ENCODE peak calls at places on chromosomes 16 and 17, in five cellular contexts. Z is kidney epithelial cell, Q is amygdala, P is nephron progenitor cell, N is HTR-8/SVneo. V is an unnamed sample.

GRCh38 chr16:76670125-76670857 is 393.1 kb downstream of the CNTNAP4 start:
- DNase-seq in Z (no peak), Q (no peak), P (no peak), N (no peak), V (no peak)

GRCh38 chr17:81994593-81995462 is 17.4 kb downstream of the ASPSCR1 start:
- DNase-seq in Z (no peak), Q (no peak), P (no peak), N (no peak), V (no peak)

GRCh38 chr16:56136256-56136655 is 55.0 kb upstream of the GNAO1 start:
- DNase-seq in Z (no peak), Q (no peak), P (no peak), N (no peak), V (no peak)

GRCh38 chr17:61129876-61130275 is 269.8 kb upstream of the TBX2 start:
- DNase-seq in Z (no peak), Q (no peak), P (no peak), N (no peak), V (no peak)

GRCh38 chr17:4969551-4970231 is 2.1 kb upstream of the SPAG7 start:
- DNase-seq in Z (no peak), Q (no peak), P (no peak), N (no peak), V (peak)

GRCh38 chr16:69116911-69117310 is 11.5 kb downstream of the HAS3 start:
- DNase-seq in Z (no peak), Q (no peak), P (no peak), N (no peak), V (no peak)

GRCh38 chr17:60392845-60393702 is 1.1 kb upstream of the USP32 start:
- DNase-seq in Z (no peak), Q (no peak), P (no peak), N (peak), V (peak)

GRCh38 chr17:81520021-81520894 is 7.7 kb upstream of the ACTG1 start:
- DNase-seq in Z (no peak), Q (no peak), P (no peak), N (no peak), V (no peak)

GRCh38 chr16:68444058-68444657 is 4.2 kb downstream of the SMPD3 start:
- DNase-seq in Z (no peak), Q (no peak), P (peak), N (peak), V (peak)

GRCh38 chr16:89037261-89038152 is 56.1 kb upstream of the ACSF3 start:
- DNase-seq in Z (no peak), Q (no peak), P (peak), N (peak), V (peak)

GRCh38 chr16:23435500-23435899 is 17.5 kb downstream of the COG7 start:
- DNase-seq in Z (no peak), Q (no peak), P (peak), N (peak), V (peak)

GRCh38 chr17:7007143-7007542 is 5.3 kb upstream of the RNASEK start:
- DNase-seq in Z (no peak), Q (no peak), P (no peak), N (no peak), V (no peak)

GRCh38 chr17:74147436-74147835 is 56.0 kb upstream of the RPL38 start:
- DNase-seq in Z (no peak), Q (no peak), P (no peak), N (no peak), V (no peak)

GRCh38 chr17:76554131-76554530 is 14.3 kb downstream of the PRCD start:
- DNase-seq in Z (peak), Q (peak), P (no peak), N (no peak), V (no peak)

GRCh38 chr17:7383742-7384488 is 3.0 kb downstream of the TNK1 start:
- DNase-seq in Z (no peak), Q (peak), P (peak), N (peak), V (no peak)

GRCh38 chr16:14199624-14200023 is 128.5 kb downstream of the MRTFB start:
- DNase-seq in Z (no peak), Q (no peak), P (no peak), N (no peak), V (no peak)

GRCh38 chr17:47603830-47604229 is 45.9 kb upstream of the KPNB1 start:
- DNase-seq in Z (no peak), Q (no peak), P (peak), N (no peak), V (no peak)

GRCh38 chr17:82897514-82898249 is 57.9 kb upstream of the ZNF750 start:
- DNase-seq in Z (no peak), Q (no peak), P (no peak), N (no peak), V (no peak)

GRCh38 chr17:15510361-15510760 is 42.9 kb upstream of the CDRT4 start:
- DNase-seq in Z (no peak), Q (no peak), P (no peak), N (peak), V (peak)